ENCODE peak calls at places on chromosomes 7 and 10, in five cellular contexts. F is stomach, P is H1, O is sigmoid colon, Q is GM12878. V is an unnamed sample.
A peak's percentile ranks its signal among the peaks of the same experiment; 100 is the strongest.

GRCh38 chr7:98418271-98418635 is 17.4 kb upstream of the BAIAP2L1 start:
- DNase-seq in P (no peak), Q (no peak), F (no peak), O (no peak), V (no peak)

GRCh38 chr7:2264158-2264557 is 22.1 kb downstream of the NUDT1 start:
- DNase-seq in P (no peak), F (no peak), Q (no peak), O (no peak), V (no peak)

GRCh38 chr7:30468041-30468440 is 10.5 kb downstream of the NOD1 start:
- DNase-seq in F (no peak), O (no peak), P (no peak), Q (no peak), V (no peak)

GRCh38 chr10:78441704-78442103 is 408.0 kb downstream of the RPS24 start:
- DNase-seq in P (no peak), F (no peak), O (peak; percentile 29), Q (no peak), V (no peak)

GRCh38 chr10:62037890-62038608 is 136.6 kb downstream of the ARID5B start:
- DNase-seq in F (no peak), O (no peak), P (no peak), Q (no peak), V (no peak)

GRCh38 chr10:47305566-47305965 is 5.6 kb downstream of the GDF10 start:
- DNase-seq in O (no peak), F (no peak), P (no peak), Q (no peak), V (no peak)

GRCh38 chr10:79351332-79351731 is 4.1 kb downstream of the PPIF start:
- DNase-seq in P (peak; percentile 20), Q (no peak), O (no peak), F (no peak), V (peak; percentile 19)

GRCh38 chr7:102129636-102130370 is 156.9 kb upstream of the SH2B2 start:
- DNase-seq in O (no peak), Q (no peak), P (no peak), F (no peak), V (no peak)

GRCh38 chr7:1853619-1854520 is 183.8 kb downstream of the ELFN1 start:
- DNase-seq in O (peak; percentile 50), F (no peak), Q (no peak), P (peak; percentile 42), V (no peak)

GRCh38 chr7:153151766-153152165 is 392.2 kb downstream of the ACTR3B start:
- DNase-seq in F (no peak), O (no peak), Q (no peak), P (no peak), V (no peak)

GRCh38 chr10:36574212-36574611 is 551.2 kb upstream of the ANKRD30A start:
- DNase-seq in O (no peak), P (no peak), F (no peak), Q (no peak), V (no peak)

GRCh38 chr7:22578048-22578770 is 78.2 kb upstream of the STEAP1B start:
- DNase-seq in O (no peak), P (no peak), Q (no peak), F (no peak), V (no peak)

GRCh38 chr10:122077311-122077875 is 88.4 kb downstream of the TACC2 start:
- DNase-seq in Q (no peak), O (no peak), F (no peak), P (no peak), V (no peak)

GRCh38 chr7:6165521-6166325 is 106.7 kb downstream of the CYTH3 start:
- DNase-seq in F (no peak), P (no peak), Q (no peak), O (peak; percentile 50), V (no peak)

GRCh38 chr10:102628451-102628911 is 15.8 kb upstream of the TRIM8 start:
- DNase-seq in Q (no peak), P (no peak), F (no peak), O (peak; percentile 88), V (no peak)

GRCh38 chr10:25382029-25382810 is 207.4 kb downstream of the GPR158 start:
- DNase-seq in Q (no peak), O (no peak), F (no peak), P (no peak), V (no peak)

GRCh38 chr10:32139223-32140073 is 83.2 kb upstream of the KIF5B start:
- DNase-seq in P (peak; percentile 79), F (peak; percentile 68), Q (no peak), O (peak; percentile 89), V (peak; percentile 88)

GRCh38 chr10:117865945-117866344 is 180.8 kb downstream of the RAB11FIP2 start:
- DNase-seq in P (no peak), F (no peak), O (no peak), Q (no peak), V (no peak)

GRCh38 chr10:60733189-60733815 is 45.0 kb upstream of the CDK1 start:
- DNase-seq in O (no peak), Q (no peak), F (peak; percentile 78), P (peak; percentile 81), V (peak; percentile 56)

GRCh38 chr7:107998150-107998549 is 4.8 kb downstream of the LAMB1 start:
- DNase-seq in P (no peak), Q (no peak), O (no peak), F (no peak), V (no peak)

GRCh38 chr10:129675027-129675769 is 208.2 kb downstream of the MGMT start:
- DNase-seq in F (no peak), P (no peak), Q (no peak), O (no peak), V (no peak)

GRCh38 chr10:124671486-124672075 is 72.6 kb downstream of the FAM53B start:
- DNase-seq in P (no peak), F (no peak), Q (no peak), O (peak; percentile 79), V (no peak)

GRCh38 chr10:519716-520401 is 169.6 kb downstream of the DIP2C start:
- DNase-seq in P (no peak), O (peak; percentile 48), F (no peak), Q (no peak), V (no peak)

GRCh38 chr10:29688230-29688634 is 53.5 kb upstream of the SVIL start:
- DNase-seq in P (peak; percentile 62), F (no peak), Q (no peak), O (no peak), V (no peak)

GRCh38 chr10:121442536-121442935 is 155.7 kb downstream of the FGFR2 start:
- DNase-seq in O (no peak), P (no peak), F (no peak), Q (no peak), V (no peak)

GRCh38 chr10:58299580-58299979 is 30.6 kb downstream of the CISD1 start:
- DNase-seq in P (peak; percentile 79), Q (no peak), O (no peak), F (peak; percentile 58), V (no peak)

GRCh38 chr10:121406823-121407545 is 191.3 kb downstream of the FGFR2 start:
- DNase-seq in O (no peak), F (no peak), P (no peak), Q (no peak), V (peak; percentile 37)

GRCh38 chr10:70537398-70538194 is 59.0 kb downstream of the PALD1 start:
- DNase-seq in F (peak; percentile 36), O (no peak), P (peak; percentile 90), Q (no peak), V (peak; percentile 72)

GRCh38 chr7:91465595-91466061 is 201.4 kb downstream of the FZD1 start:
- DNase-seq in O (no peak), F (no peak), P (no peak), Q (no peak), V (no peak)

GRCh38 chr7:68424643-68425297 is 1173.5 kb upstream of the AUTS2 start:
- DNase-seq in O (no peak), P (no peak), Q (no peak), F (no peak), V (no peak)

GRCh38 chr10:27390681-27391080 is 113.4 kb upstream of the RAB18 start:
- DNase-seq in P (no peak), O (no peak), Q (no peak), F (no peak), V (no peak)

GRCh38 chr7:7768977-7769376 is 50.6 kb upstream of the RPA3 start:
- DNase-seq in O (no peak), P (no peak), F (no peak), Q (no peak), V (no peak)
- H3K4me3 ChIP-seq in O (no peak overlapping the region), P (no peak overlapping the region), F (no peak overlapping the region), Q (no peak overlapping the region), V (no peak overlapping the region)

GRCh38 chr10:113541554-113541902 is 11.3 kb upstream of the HABP2 start:
- DNase-seq in Q (no peak), F (no peak), O (no peak), P (no peak), V (no peak)

GRCh38 chr10:113538131-113538530 is 14.7 kb upstream of the HABP2 start:
- DNase-seq in F (no peak), P (no peak), O (no peak), Q (no peak), V (no peak)

GRCh38 chr10:113539789-113540188 is 13.1 kb upstream of the HABP2 start:
- DNase-seq in F (no peak), O (no peak), Q (no peak), P (no peak), V (no peak)

GRCh38 chr10:113543455-113543955 is 9.3 kb upstream of the HABP2 start:
- DNase-seq in F (no peak), O (no peak), P (no peak), Q (no peak), V (no peak)

GRCh38 chr10:113540845-113541553 is 11.9 kb upstream of the HABP2 start:
- DNase-seq in Q (no peak), P (no peak), F (no peak), O (no peak), V (no peak)
- TF ChIP-seq EP300 in Q (no peak), P (no peak), F (no peak), O (no peak), V (no peak)

GRCh38 chr10:11856089-11856488 is 32.9 kb downstream of the PROSER2 start:
- DNase-seq in Q (no peak), O (peak; percentile 47), P (no peak), F (no peak), V (no peak)
- H3K4me3 ChIP-seq in Q (no peak overlapping the region), O (no peak overlapping the region), P (no peak overlapping the region), F (no peak overlapping the region), V (no peak overlapping the region)

GRCh38 chr7:95794917-95795515 is 22.7 kb downstream of the DYNC1I1 start:
- DNase-seq in O (no peak), Q (no peak), F (no peak), P (no peak), V (no peak)

GRCh38 chr7:95798401-95798930 is 26.1 kb downstream of the DYNC1I1 start:
- DNase-seq in F (no peak), P (no peak), Q (no peak), O (no peak), V (no peak)

GRCh38 chr7:95793658-95794057 is 21.3 kb downstream of the DYNC1I1 start:
- DNase-seq in P (no peak), F (no peak), Q (no peak), O (no peak), V (no peak)

GRCh38 chr7:95800787-95801186 is 28.4 kb downstream of the DYNC1I1 start:
- DNase-seq in P (no peak), Q (no peak), O (no peak), F (no peak), V (no peak)

GRCh38 chr7:95796617-95797016 is 24.3 kb downstream of the DYNC1I1 start:
- DNase-seq in O (no peak), F (no peak), Q (no peak), P (no peak), V (no peak)
- TF ChIP-seq EP300 in O (no peak), F (no peak), Q (no peak), P (no peak), V (no peak)

V was measured in upper lobe of left lung.